ENCODE peak calls at places on chromosomes 7 and 10, in ten cellular contexts. P is activated CD8-positive, alpha-beta T cell treated with anti-CD3 and anti-CD28 coated beads, Interleukin-2, amount 10 ng/mL, durations not matched to agents 7 days and 5 days; Q is gastroesophageal sphincter; I is HepG2; S is left ventricle myocardium superior; F is activated B cell treated with CpG ODN at 0.5 μM for 24 hours; R is pancreas; L is naive thymus-derived CD8-positive, alpha-beta T cell; J is sciatic nerve; A is K562. G is an unnamed sample.

GRCh38 chr7:149871576-149871975 is 2.2 kb upstream of the ATP6V0E2 start:
- ATAC-seq in S (no peak), I (no peak), A (no peak), R (no peak), L (no peak), F (no peak), J (no peak), P (no peak), Q (no peak), G (no peak)

GRCh38 chr7:15462721-15463389 is 99.0 kb downstream of the AGMO start:
- ATAC-seq in J (no peak), A (no peak), R (no peak), Q (no peak), L (no peak), P (no peak), F (no peak), S (no peak), I (no peak), G (no peak)

GRCh38 chr7:66221442-66221841 is 16.3 kb downstream of the TPST1 start:
- ATAC-seq in S (no peak), L (no peak), P (no peak), F (no peak), A (no peak), R (no peak), Q (no peak), I (no peak), J (no peak), G (no peak)

GRCh38 chr10:86447422-86447821 is 74.2 kb downstream of the WAPL start:
- ATAC-seq in R (peak), F (no peak), S (no peak), L (no peak), J (no peak), Q (no peak), P (no peak), I (no peak), A (no peak), G (no peak)

GRCh38 chr10:72243822-72244437 is 27.9 kb upstream of the ASCC1 start:
- ATAC-seq in I (peak), R (peak), Q (peak), J (peak), L (no peak), P (no peak), F (no peak), S (peak), A (peak), G (no peak)

GRCh38 chr7:107809179-107809578 is 6.2 kb upstream of the SLC26A3 start:
- ATAC-seq in Q (no peak), S (no peak), I (no peak), P (no peak), L (no peak), J (no peak), A (peak), F (no peak), R (no peak), G (no peak)

GRCh38 chr7:83546586-83546985 is 102.4 kb downstream of the SEMA3E start:
- ATAC-seq in I (no peak), R (no peak), Q (no peak), L (no peak), A (no peak), S (no peak), P (no peak), F (no peak), J (no peak), G (no peak)

GRCh38 chr7:135342887-135343286 is 109.2 kb downstream of the STRA8 start:
- ATAC-seq in J (no peak), L (no peak), A (no peak), R (no peak), I (no peak), F (no peak), Q (no peak), S (peak), P (no peak), G (no peak)

GRCh38 chr7:57417736-57418135 is 32.2 kb upstream of the ZNF716 start:
- ATAC-seq in R (no peak), J (no peak), I (no peak), P (no peak), F (no peak), A (no peak), S (no peak), L (no peak), Q (no peak), G (no peak)

GRCh38 chr7:31633454-31633853 is 53.6 kb upstream of the PPP1R17 start:
- ATAC-seq in S (no peak), L (no peak), P (no peak), R (peak), A (no peak), F (no peak), Q (no peak), J (no peak), I (no peak), G (no peak)

GRCh38 chr10:70478191-70479160 is at the start of gene PALD1:
- ATAC-seq in A (peak), I (peak), S (peak), J (peak), L (peak), R (peak), Q (peak), P (peak), F (peak), G (peak)

GRCh38 chr7:55387062-55387965 is 22.2 kb downstream of the LANCL2 start:
- ATAC-seq in A (peak), Q (no peak), I (no peak), P (no peak), R (no peak), L (no peak), F (no peak), J (no peak), S (no peak), G (no peak)

GRCh38 chr10:46018453-46019169 is 11.8 kb downstream of the NCOA4 start:
- ATAC-seq in R (no peak), Q (no peak), P (no peak), F (no peak), J (no peak), I (no peak), S (no peak), A (peak), L (no peak), G (no peak)

GRCh38 chr7:101436857-101437576 is 74.3 kb downstream of the COL26A1 start:
- ATAC-seq in I (peak), L (no peak), F (no peak), A (peak), P (no peak), Q (no peak), J (no peak), S (no peak), R (no peak), G (no peak)

GRCh38 chr10:4983615-4984216 is 19.9 kb downstream of the AKR1C2 start:
- ATAC-seq in A (no peak), P (no peak), J (no peak), L (no peak), F (no peak), Q (no peak), S (no peak), R (peak), I (peak), G (no peak)

GRCh38 chr7:94907026-94907419 is 371 bp upstream of the PPP1R9A start:
- ATAC-seq in A (no peak), F (no peak), P (no peak), S (peak), L (no peak), J (no peak), Q (no peak), I (peak), R (peak), G (no peak)

GRCh38 chr7:70325509-70326101 is 727.3 kb downstream of the AUTS2 start:
- ATAC-seq in P (no peak), R (no peak), A (peak), S (peak), F (no peak), L (no peak), I (no peak), J (peak), Q (peak), G (no peak)

GRCh38 chr10:32948451-32948850 is 9.6 kb downstream of the ITGB1 start:
- ATAC-seq in P (peak), S (no peak), L (peak), F (peak), A (peak), Q (no peak), I (no peak), R (no peak), J (no peak), G (no peak)

GRCh38 chr7:138890782-138891445 is 90.3 kb downstream of the KIAA1549 start:
- ATAC-seq in Q (no peak), I (peak), P (no peak), S (peak), L (no peak), A (no peak), F (no peak), J (peak), R (peak), G (no peak)

GRCh38 chr7:33043434-33043833 is 19.1 kb downstream of the NT5C3A start:
- ATAC-seq in R (peak), L (no peak), J (no peak), A (peak), P (no peak), I (peak), S (peak), F (no peak), Q (no peak), G (no peak)

GRCh38 chr10:4699950-4700730 is 125.9 kb upstream of the AKR1E2 start:
- ATAC-seq in P (no peak), S (no peak), Q (no peak), R (no peak), A (no peak), J (no peak), I (no peak), F (no peak), L (no peak), G (no peak)

GRCh38 chr10:103635580-103635979 is 142.1 kb downstream of the NEURL1 start:
- ATAC-seq in R (no peak), S (peak), L (no peak), P (no peak), I (no peak), Q (no peak), A (no peak), F (no peak), J (no peak), G (no peak)

GRCh38 chr10:128573936-128574335 is 447.7 kb upstream of the MKI67 start:
- ATAC-seq in J (no peak), F (no peak), Q (no peak), R (no peak), A (no peak), I (no peak), S (no peak), L (no peak), P (no peak), G (no peak)

GRCh38 chr7:22166928-22167327 is 190.0 kb downstream of the RAPGEF5 start:
- ATAC-seq in F (no peak), A (peak), R (peak), S (no peak), L (no peak), P (no peak), Q (no peak), I (no peak), J (no peak), G (no peak)

GRCh38 chr10:133608855-133609254 is 17.7 kb downstream of the FRG2B start:
- ATAC-seq in I (no peak), R (peak), S (no peak), A (no peak), L (no peak), J (no peak), P (no peak), Q (no peak), F (no peak), G (no peak)

GRCh38 chr10:124637091-124637700 is 107.0 kb downstream of the FAM53B start:
- ATAC-seq in Q (no peak), P (no peak), F (no peak), A (no peak), J (no peak), R (no peak), I (no peak), L (peak), S (no peak), G (no peak)

GRCh38 chr7:65441010-65441409 is 67.4 kb downstream of the ZNF92 start:
- ATAC-seq in L (no peak), P (no peak), S (no peak), Q (no peak), I (no peak), J (no peak), R (no peak), A (no peak), F (no peak), G (no peak)

GRCh38 chr10:48496831-48497792 is 107.8 kb downstream of the ARHGAP22 start:
- ATAC-seq in F (no peak), L (no peak), P (no peak), A (peak), J (peak), I (no peak), R (no peak), Q (peak), S (peak), G (no peak)

GRCh38 chr10:6328708-6329423 is 126.1 kb downstream of the PFKFB3 start:
- ATAC-seq in S (no peak), P (no peak), Q (no peak), F (peak), A (no peak), R (no peak), I (no peak), J (peak), L (no peak), G (peak)

GRCh38 chr10:122462533-122463465 is 1.4 kb downstream of the HTRA1 start:
- ATAC-seq in L (peak), J (peak), F (no peak), R (peak), S (peak), I (no peak), Q (peak), P (no peak), A (no peak), G (no peak)

GRCh38 chr10:34967411-34967880 is 122.7 kb downstream of the CUL2 start:
- ATAC-seq in S (peak), L (no peak), A (no peak), Q (peak), P (no peak), J (peak), R (peak), F (no peak), I (no peak), G (no peak)

GRCh38 chr10:33388325-33388724 is 53.9 kb upstream of the NRP1 start:
- ATAC-seq in S (no peak), R (no peak), P (no peak), I (no peak), F (no peak), J (no peak), Q (no peak), L (no peak), A (no peak), G (no peak)

GRCh38 chr7:158467562-158467961 is 120.1 kb downstream of the PTPRN2 start:
- ATAC-seq in R (no peak), A (no peak), F (no peak), P (no peak), S (no peak), J (no peak), Q (no peak), L (no peak), I (no peak), G (no peak)

GRCh38 chr7:143323650-143324049 is 7.7 kb downstream of the CLCN1 start:
- ATAC-seq in F (no peak), L (no peak), J (no peak), R (no peak), A (peak), Q (no peak), I (peak), P (no peak), S (no peak), G (no peak)

GRCh38 chr7:93390660-93391059 is 158.5 kb downstream of the VPS50 start:
- ATAC-seq in R (no peak), P (no peak), S (no peak), Q (no peak), I (no peak), A (no peak), J (no peak), F (no peak), L (no peak), G (no peak)

GRCh38 chr10:88082806-88083596 is 219.6 kb downstream of the PTEN start:
- ATAC-seq in S (no peak), Q (no peak), L (no peak), A (no peak), F (peak), J (no peak), P (no peak), R (peak), I (no peak), G (peak)

GRCh38 chr7:129090307-129090907 is 35.5 kb upstream of the TNPO3 start:
- ATAC-seq in I (no peak), P (no peak), R (no peak), S (no peak), F (no peak), L (no peak), J (no peak), A (no peak), Q (no peak), G (no peak)

GRCh38 chr10:69624245-69624786 is 5.7 kb upstream of the FAM241B start:
- ATAC-seq in R (no peak), P (peak), I (no peak), S (no peak), F (no peak), J (no peak), L (peak), Q (no peak), A (no peak), G (no peak)

GRCh38 chr10:90321132-90321816 is 536.6 kb downstream of the HTR7 start:
- ATAC-seq in Q (no peak), L (no peak), J (no peak), P (no peak), I (no peak), S (no peak), F (no peak), R (no peak), A (no peak), G (no peak)

G was measured in stimulated activated memory B cell treated with anti-CD40 and anti-IgM and Interleukin-4, amounts not matched to agents 10 μg/mL and 1 μg/mL and 100 μg/mL, for 72 hours.